ENCODE peak calls at places on chromosomes 3 and 15, in nine cellular contexts. Z, S, M, N, W, V, H, G and P are unnamed samples.

GRCh38 chr3:72078661-72079368 is 293.9 kb upstream of the PROK2 start:
- DNase-seq in N (no peak), V (no peak), G (no peak), M (no peak), W (no peak), H (no peak), S (no peak), Z (no peak), P (no peak)

GRCh38 chr3:189398656-189399055 is 226.9 kb downstream of the TPRG1 start:
- DNase-seq in G (no peak), V (no peak), N (no peak), H (no peak), S (no peak), W (no peak), Z (no peak), M (no peak), P (no peak)

GRCh38 chr3:107235923-107236315 is 141.3 kb upstream of the CCDC54 start:
- DNase-seq in H (peak), W (peak), N (peak), V (peak), S (no peak), Z (peak), M (no peak), G (no peak), P (peak)

GRCh38 chr15:82231842-82232241 is 30.7 kb downstream of the EFL1 start:
- DNase-seq in H (no peak), S (no peak), V (no peak), G (no peak), N (peak), W (peak), Z (no peak), M (no peak), P (no peak)

GRCh38 chr3:124778061-124778460 is 47.8 kb downstream of the UMPS start:
- DNase-seq in S (no peak), N (no peak), W (no peak), V (no peak), Z (no peak), G (no peak), M (no peak), H (no peak), P (no peak)

GRCh38 chr15:45148076-45149059 is 18.6 kb downstream of the DUOX1 start:
- DNase-seq in V (no peak), N (no peak), M (no peak), Z (no peak), W (peak), H (no peak), S (no peak), G (no peak), P (no peak)

GRCh38 chr3:22612927-22613326 is 590.2 kb upstream of the UBE2E2 start:
- DNase-seq in G (no peak), Z (no peak), N (peak), S (no peak), H (no peak), M (no peak), V (no peak), W (no peak), P (no peak)

GRCh38 chr3:123090700-123091585 is 24.1 kb downstream of the PDIA5 start:
- DNase-seq in N (no peak), Z (peak), W (no peak), G (no peak), M (no peak), H (no peak), S (no peak), V (no peak), P (no peak)

GRCh38 chr3:156456771-156457224 is 98.1 kb downstream of the SSR3 start:
- DNase-seq in G (no peak), S (no peak), W (no peak), N (peak), M (no peak), Z (peak), H (no peak), V (no peak), P (peak)

GRCh38 chr3:177479630-177480029 is 282.3 kb upstream of the TBL1XR1 start:
- DNase-seq in N (no peak), G (no peak), S (no peak), W (no peak), H (no peak), V (no peak), M (no peak), Z (no peak), P (no peak)

GRCh38 chr3:172512363-172512762 is 10.9 kb downstream of the TNFSF10 start:
- DNase-seq in S (peak), N (no peak), Z (peak), G (peak), V (no peak), H (peak), M (peak), W (no peak), P (peak)

GRCh38 chr3:170162630-170163029 is 18.9 kb downstream of the PHC3 start:
- DNase-seq in V (no peak), H (no peak), N (no peak), Z (peak), M (no peak), G (no peak), S (no peak), W (no peak), P (peak)

GRCh38 chr3:114449271-114450007 is 155.6 kb downstream of the TIGIT start:
- DNase-seq in V (no peak), M (no peak), Z (no peak), G (no peak), S (no peak), H (no peak), W (no peak), N (no peak), P (no peak)

GRCh38 chr3:99637041-99637380 is 1.4 kb upstream of the COL8A1 start:
- DNase-seq in M (no peak), W (no peak), N (no peak), H (peak), S (no peak), V (no peak), Z (no peak), G (no peak), P (peak)

GRCh38 chr15:80852676-80853075 is 73.5 kb downstream of the CEMIP start:
- DNase-seq in V (no peak), G (no peak), H (no peak), M (no peak), S (no peak), Z (no peak), N (no peak), W (no peak), P (no peak)

GRCh38 chr3:63942513-63942912 is 30.3 kb upstream of the SCAANT1 start:
- DNase-seq in Z (no peak), G (no peak), M (no peak), V (no peak), S (no peak), W (no peak), H (no peak), N (no peak), P (no peak)

GRCh38 chr15:43934480-43934879 is 107.7 kb downstream of the WDR76 start:
- DNase-seq in S (no peak), G (no peak), W (no peak), V (no peak), M (no peak), H (no peak), Z (peak), N (no peak), P (no peak)

GRCh38 chr15:38438031-38438986 is 15.6 kb upstream of the FAM98B start:
- DNase-seq in W (no peak), V (no peak), Z (no peak), G (no peak), M (no peak), S (no peak), N (peak), H (peak), P (peak)

GRCh38 chr3:38450853-38451252 is 2.8 kb upstream of the ACVR2B start:
- DNase-seq in W (no peak), Z (no peak), N (no peak), V (no peak), H (no peak), M (no peak), G (no peak), S (no peak), P (no peak)

GRCh38 chr3:68057637-68058320 is 403.4 kb upstream of the SUCLG2 start:
- DNase-seq in N (no peak), V (no peak), Z (no peak), W (no peak), M (no peak), G (no peak), H (no peak), S (no peak), P (no peak)

GRCh38 chr15:67199881-67200763 is 54.3 kb downstream of the AAGAB start:
- DNase-seq in V (no peak), S (no peak), H (peak), Z (peak), W (no peak), N (no peak), M (no peak), G (no peak), P (peak)

GRCh38 chr3:127831723-127832172 is 9.4 kb upstream of the MGLL start:
- DNase-seq in H (peak), W (peak), M (peak), S (peak), G (peak), Z (peak), V (no peak), N (no peak), P (peak)

GRCh38 chr3:177683619-177684018 is 486.3 kb upstream of the TBL1XR1 start:
- DNase-seq in Z (no peak), M (no peak), V (no peak), W (no peak), G (no peak), H (no peak), S (no peak), N (no peak), P (no peak)

GRCh38 chr15:70794596-70795310 is 31.4 kb upstream of the UACA start:
- DNase-seq in W (no peak), S (no peak), Z (peak), V (no peak), M (no peak), H (peak), N (no peak), G (no peak), P (peak)

GRCh38 chr15:70797464-70797863 is 34.1 kb upstream of the UACA start:
- DNase-seq in W (no peak), G (no peak), V (no peak), S (no peak), Z (no peak), M (no peak), H (no peak), N (no peak), P (no peak)

GRCh38 chr15:70796516-70797310 is 33.4 kb upstream of the UACA start:
- DNase-seq in G (no peak), M (no peak), Z (no peak), S (no peak), V (no peak), N (no peak), W (no peak), H (no peak), P (no peak)

GRCh38 chr15:70793694-70794093 is 30.3 kb upstream of the UACA start:
- DNase-seq in H (no peak), W (no peak), G (no peak), Z (no peak), M (no peak), S (no peak), V (no peak), N (no peak), P (peak)

DNA sequence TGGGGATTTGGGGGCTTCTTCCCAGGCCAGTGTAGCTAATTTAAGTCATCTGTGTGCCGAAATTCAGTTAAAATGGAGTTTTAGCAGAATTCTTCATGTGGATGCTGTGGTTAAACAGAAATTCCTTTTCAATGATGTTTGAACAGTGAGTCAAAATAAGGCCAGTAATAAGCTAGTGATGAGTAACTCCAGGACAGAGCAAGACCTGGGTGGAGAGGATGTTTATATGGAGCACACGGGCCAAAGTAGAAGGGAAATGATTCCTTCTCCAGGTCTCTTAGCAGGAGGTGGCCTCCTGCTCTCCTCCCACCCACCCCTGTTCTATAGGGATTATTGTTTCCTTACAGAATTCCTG is 31.9 kb upstream of the UACA start:
- DNase-seq in M (no peak), W (no peak), N (peak), G (no peak), V (peak), H (peak), Z (peak), S (no peak), P (peak)
- H3K4me3 ChIP-seq in M (no peak), W (no peak), N (no peak), G (no peak), V (no peak), H (peak), Z (no peak), S (no peak), P (peak)

GRCh38 chr3:159764211-159765024 is 224.2 kb upstream of the IL12A start:
- DNase-seq in V (no peak), Z (peak), G (peak), S (peak), W (peak), N (peak), M (peak), H (peak), P (peak)

GRCh38 chr3:159763466-159764210 is 225.0 kb upstream of the IL12A start:
- DNase-seq in W (peak), V (peak), Z (peak), M (peak), H (peak), N (peak), G (peak), S (peak), P (peak)

GRCh38 chr3:159765860-159766294 is 222.8 kb upstream of the IL12A start:
- DNase-seq in N (no peak), G (no peak), Z (no peak), V (no peak), W (peak), H (no peak), S (no peak), M (no peak), P (no peak)

GRCh38 chr3:159765025-159765859 is 223.4 kb upstream of the IL12A start:
- DNase-seq in W (peak), G (peak), M (peak), V (peak), Z (peak), N (peak), S (peak), H (peak), P (peak)

GRCh38 chr3:159766563-159767185 is 222.0 kb upstream of the IL12A start:
- DNase-seq in G (no peak), N (no peak), W (peak), M (no peak), V (no peak), Z (peak), H (peak), S (no peak), P (peak)
- TF ChIP-seq CTCF in G (peak), N (peak), W (peak), M (peak), V (peak), Z (peak), H (peak), S (peak), P (peak)

GRCh38 chr3:89227218-89227617 is 119.8 kb downstream of the EPHA3 start:
- DNase-seq in Z (peak), V (no peak), H (peak), W (no peak), G (no peak), N (no peak), S (no peak), M (no peak), P (peak)

GRCh38 chr3:89234620-89235019 is 127.2 kb downstream of the EPHA3 start:
- DNase-seq in M (no peak), N (no peak), H (no peak), V (no peak), G (no peak), S (no peak), Z (no peak), W (no peak), P (no peak)

GRCh38 chr3:89227634-89228033 is 120.2 kb downstream of the EPHA3 start:
- DNase-seq in N (no peak), V (no peak), H (peak), W (no peak), Z (peak), M (no peak), S (no peak), G (no peak), P (peak)

DNA sequence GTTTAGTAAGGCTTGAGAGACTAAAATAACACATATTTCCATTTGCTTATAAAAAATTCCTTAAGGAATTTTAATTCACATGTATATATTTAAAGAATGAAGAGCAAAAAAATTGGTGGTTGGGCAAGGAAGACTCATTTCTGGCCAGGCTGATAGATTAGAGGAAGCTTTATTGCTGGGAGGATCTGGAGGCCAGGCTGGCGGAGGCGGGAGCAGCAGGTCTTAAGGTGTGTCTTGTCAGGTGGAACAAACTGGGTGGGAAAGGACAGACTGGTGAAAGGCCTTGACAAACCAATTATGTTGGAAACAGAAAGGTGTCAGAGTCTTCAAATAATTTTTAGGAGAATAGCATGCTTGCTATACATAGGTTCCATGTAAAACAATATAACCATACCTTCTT is 124.7 kb downstream of the EPHA3 start:
- DNase-seq in N (no peak), M (no peak), G (no peak), V (no peak), Z (no peak), S (no peak), H (no peak), W (no peak), P (no peak)
- H3K4me3 ChIP-seq in N (no peak), M (no peak), G (no peak), V (no peak), Z (no peak), S (no peak), H (no peak), W (no peak), P (no peak)

DNA sequence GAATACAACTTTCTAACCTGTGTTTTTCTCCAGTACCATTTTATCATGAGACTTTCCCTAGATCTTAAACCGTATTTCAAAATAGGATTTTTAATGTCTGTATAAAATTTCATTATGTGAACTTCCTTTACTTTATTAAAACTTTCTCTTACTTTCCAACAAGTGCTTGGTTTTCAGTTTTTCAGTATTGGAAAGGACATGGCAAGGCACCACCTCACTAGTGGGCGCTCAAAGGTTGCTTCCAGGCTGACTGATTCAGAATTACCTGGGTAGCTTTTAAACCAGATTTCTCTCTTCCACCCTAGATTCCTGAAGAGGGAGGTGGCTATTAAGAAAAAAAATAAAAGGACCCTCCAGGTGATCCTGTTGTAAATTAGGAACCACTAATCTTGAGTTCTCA is 236.6 kb downstream of the SOX2 start:
- DNase-seq in S (no peak), V (no peak), M (no peak), G (no peak), Z (no peak), H (no peak), W (no peak), N (peak), P (no peak)
- TF ChIP-seq CTCF in S (no peak), V (peak), M (no peak), G (no peak), Z (no peak), H (no peak), W (no peak), N (peak), P (no peak)

GRCh38 chr15:72784233-72784876 is 797 bp upstream of the ADPGK start:
- DNase-seq in W (peak), M (no peak), H (peak), N (peak), G (no peak), Z (peak), S (no peak), V (peak), P (peak)
- H3K4me3 ChIP-seq in W (peak), M (peak), H (peak), N (peak), G (peak), Z (peak), S (peak), V (peak), P (peak)

GRCh38 chr15:94168250-94168649 is 63.1 kb upstream of the MCTP2 start:
- DNase-seq in W (no peak), M (no peak), G (no peak), V (peak), H (no peak), S (no peak), Z (no peak), N (no peak), P (no peak)
- TF ChIP-seq CTCF in W (peak), M (peak), G (no peak), V (peak), H (no peak), S (no peak), Z (no peak), N (peak), P (no peak)

GRCh38 chr3:141686477-141687280 is 51.4 kb upstream of the RNF7 start:
- DNase-seq in N (no peak), S (peak), W (no peak), G (peak), M (peak), Z (peak), H (peak), V (no peak), P (peak)
- H3K4me3 ChIP-seq in N (no peak), S (peak), W (peak), G (peak), M (peak), Z (peak), H (peak), V (no peak), P (peak)